ENCODE peak calls at places on chromosomes 16 and 17, in seven cellular contexts. A, V, U, P, J, C and E are unnamed samples.

GRCh38 chr16:80174416-80174815 is 366.4 kb upstream of the DYNLRB2 start:
- DNase-seq in V (peak), P (peak), A (no peak), U (peak), J (no peak), C (no peak), E (peak)

GRCh38 chr17:30997842-30998241 is 27.0 kb downstream of the RNF135 start:
- DNase-seq in J (no peak), C (no peak), U (no peak), V (no peak), A (no peak), P (no peak), E (no peak)

GRCh38 chr17:63918305-63918704 is 334 bp downstream of the GH1 start:
- DNase-seq in J (peak), U (no peak), C (peak), P (no peak), V (peak), A (no peak), E (no peak)

GRCh38 chr17:48617515-48618365 is 2.6 kb upstream of the HOXB8 start:
- DNase-seq in P (peak), V (no peak), J (no peak), U (no peak), A (no peak), C (no peak), E (no peak)

GRCh38 chr16:71474864-71475263 is 12.8 kb upstream of the ZNF23 start:
- DNase-seq in U (peak), A (no peak), P (peak), J (no peak), V (no peak), C (no peak), E (peak)

GRCh38 chr16:83983491-83983890 is 15.4 kb downstream of the NECAB2 start:
- DNase-seq in C (no peak), P (no peak), A (no peak), U (peak), V (no peak), J (no peak), E (no peak)

GRCh38 chr16:47973552-47973951 is 182.2 kb downstream of the ABCC12 start:
- DNase-seq in V (no peak), U (no peak), A (no peak), C (no peak), J (no peak), P (no peak), E (no peak)

GRCh38 chr16:50326835-50327465 is 41.8 kb downstream of the BRD7 start:
- DNase-seq in C (peak), U (peak), J (peak), A (peak), P (peak), V (peak), E (peak)

GRCh38 chr17:80761421-80761871 is 216.8 kb downstream of the RPTOR start:
- DNase-seq in U (peak), C (no peak), J (no peak), P (peak), V (no peak), A (no peak), E (peak)

GRCh38 chr17:81656118-81656743 is at the start of gene PDE6G:
- DNase-seq in J (no peak), P (no peak), C (no peak), A (no peak), U (no peak), V (no peak), E (no peak)

GRCh38 chr16:52825882-52826281 is 226.8 kb downstream of the CHD9NB start:
- DNase-seq in C (no peak), U (no peak), V (no peak), A (no peak), P (peak), J (no peak), E (no peak)

GRCh38 chr16:68086860-68087268 is 1.7 kb downstream of the NFATC3 start:
- DNase-seq in P (peak), C (no peak), V (no peak), J (no peak), U (no peak), A (no peak), E (no peak)

GRCh38 chr17:64004903-64005733 is 7.0 kb downstream of the PRR29 start:
- DNase-seq in P (no peak), J (peak), A (no peak), C (peak), U (no peak), V (no peak), E (no peak)

GRCh38 chr17:81566461-81567126 is 14.4 kb upstream of the FAAP100 start:
- DNase-seq in V (no peak), J (no peak), P (peak), A (no peak), U (peak), C (no peak), E (peak)

GRCh38 chr16:29972992-29973383 is 680 bp upstream of the TAOK2 start:
- DNase-seq in J (no peak), A (no peak), P (no peak), V (no peak), U (no peak), C (no peak), E (no peak)
- H3K23ac ChIP-seq in J (no peak), A (no peak), P (no peak), V (no peak), U (no peak), C (no peak), E (no peak)

GRCh38 chr17:76827736-76828135 is 40.5 kb upstream of the MGAT5B start:
- DNase-seq in A (no peak), J (no peak), V (no peak), P (no peak), U (no peak), C (no peak), E (no peak)
- H3K23ac ChIP-seq in A (no peak), J (no peak), V (no peak), P (no peak), U (no peak), C (no peak), E (no peak)

GRCh38 chr16:3983081-3983520 is 102.6 kb upstream of the CREBBP start:
- DNase-seq in U (peak), A (peak), J (peak), P (peak), V (peak), C (peak), E (peak)

GRCh38 chr16:3987231-3987630 is 106.7 kb upstream of the CREBBP start:
- DNase-seq in C (no peak), J (no peak), V (no peak), U (no peak), A (no peak), P (no peak), E (no peak)

GRCh38 chr16:3986235-3986544 is 105.7 kb upstream of the CREBBP start:
- DNase-seq in J (no peak), V (no peak), U (no peak), P (no peak), C (no peak), A (no peak), E (no peak)

GRCh38 chr16:3982216-3982615 is 101.7 kb upstream of the CREBBP start:
- DNase-seq in U (no peak), C (no peak), P (no peak), J (no peak), V (no peak), A (no peak), E (no peak)

GRCh38 chr16:3984111-3985060 is 103.9 kb upstream of the CREBBP start:
- DNase-seq in C (no peak), U (no peak), V (no peak), P (no peak), J (no peak), A (no peak), E (no peak)
- H3K23ac ChIP-seq in C (no peak), U (peak), V (no peak), P (no peak), J (no peak), A (peak), E (no peak)

GRCh38 chr17:78132086-78132676 is 1.6 kb downstream of the TMC8 start:
- DNase-seq in C (peak), J (peak), V (peak), U (no peak), P (no peak), A (no peak), E (no peak)
- H3K23ac ChIP-seq in C (no peak), J (no peak), V (no peak), U (no peak), P (no peak), A (peak), E (no peak)

DNA sequence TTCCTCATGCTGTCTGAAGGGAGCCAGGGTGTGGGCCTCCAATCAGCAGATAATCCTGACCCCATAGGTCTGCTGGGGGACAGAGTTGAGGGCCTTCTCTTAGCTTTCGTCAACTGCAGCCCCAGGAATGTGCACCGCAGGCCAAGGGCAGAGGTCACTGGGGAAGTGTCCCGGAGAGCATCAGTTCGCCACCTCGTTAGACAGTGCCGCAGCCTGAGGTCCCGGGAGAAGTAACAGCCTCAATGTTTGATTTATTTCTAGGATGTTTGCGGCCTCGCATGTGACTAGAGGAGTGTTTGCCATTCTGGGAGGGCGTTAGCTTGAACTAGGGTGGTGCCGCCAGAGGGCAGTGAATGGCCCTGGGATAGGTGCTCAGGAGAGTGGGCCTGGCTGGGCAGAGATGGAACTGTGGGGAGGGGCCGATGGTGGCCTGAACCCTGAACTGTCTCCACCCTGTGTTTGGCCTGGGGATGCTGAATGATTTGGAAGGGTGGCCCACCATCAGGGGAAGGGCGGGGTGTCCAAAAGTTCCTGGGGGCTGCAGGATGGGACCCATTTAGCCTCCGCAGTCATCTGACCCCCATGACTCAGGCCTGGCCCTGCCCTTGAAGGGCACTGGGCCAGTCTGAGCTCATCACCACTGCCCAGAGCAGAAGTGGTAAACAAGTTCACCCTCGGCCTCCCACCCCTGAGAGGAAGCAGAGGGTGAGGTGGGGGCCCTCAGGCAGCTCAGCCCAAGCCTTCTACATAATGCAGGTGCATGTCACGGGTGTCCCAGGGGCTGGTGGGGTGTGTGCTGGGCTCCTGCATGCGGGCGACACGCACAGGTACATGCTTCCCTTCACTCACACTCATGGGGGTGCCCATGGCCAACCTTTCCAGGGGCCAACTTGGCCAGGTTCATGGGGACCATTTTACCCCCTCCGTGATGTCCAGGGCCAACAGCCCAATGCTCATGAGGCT is 12.4 kb upstream of the TAC4 start:
- DNase-seq in J (no peak), V (peak), C (peak), P (no peak), A (no peak), U (no peak), E (no peak)
- H3K23ac ChIP-seq in J (no peak), V (no peak), C (no peak), P (no peak), A (no peak), U (no peak), E (no peak)

DNA sequence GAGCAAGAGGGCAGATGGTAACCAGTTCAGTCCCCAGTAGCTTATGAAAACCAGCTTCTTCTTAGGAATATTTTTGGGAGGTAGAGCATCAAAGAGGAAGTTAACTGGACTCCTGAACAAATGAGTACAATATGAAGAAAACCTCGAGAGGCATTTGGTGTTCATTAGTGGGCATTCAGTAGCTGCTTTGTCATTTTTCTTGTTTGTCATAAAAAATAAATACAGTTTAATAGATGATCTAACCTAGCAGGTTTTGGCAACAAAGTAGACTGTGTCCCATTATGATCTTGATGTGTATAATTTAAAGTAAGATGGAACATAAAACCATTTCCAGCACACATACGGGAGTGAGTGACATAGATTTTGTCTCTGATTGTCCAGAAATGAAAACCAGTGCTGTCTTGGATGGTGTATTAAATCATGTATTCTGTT is 173.1 kb downstream of the HS3ST3A1 start:
- DNase-seq in J (no peak), V (no peak), C (no peak), P (no peak), U (no peak), A (no peak), E (no peak)
- H3K23ac ChIP-seq in J (no peak), V (no peak), C (no peak), P (no peak), U (no peak), A (no peak), E (no peak)

GRCh38 chr17:58039975-58040374 is 32.9 kb upstream of the SRSF1 start:
- DNase-seq in P (no peak), C (no peak), A (no peak), U (no peak), V (no peak), J (no peak), E (no peak)

GRCh38 chr17:58043221-58044181 is 36.5 kb upstream of the SRSF1 start:
- DNase-seq in P (no peak), A (no peak), C (no peak), U (no peak), J (no peak), V (no peak), E (no peak)

GRCh38 chr17:58040386-58040785 is 33.3 kb upstream of the SRSF1 start:
- DNase-seq in U (no peak), J (no peak), A (no peak), P (no peak), C (no peak), V (no peak), E (no peak)
- H3K23ac ChIP-seq in U (no peak), J (no peak), A (no peak), P (no peak), C (no peak), V (no peak), E (no peak)

GRCh38 chr16:78413651-78414050 is 314.2 kb downstream of the WWOX start:
- DNase-seq in V (peak), J (no peak), P (no peak), C (no peak), U (no peak), A (no peak), E (no peak)

GRCh38 chr16:78415669-78416068 is 316.2 kb downstream of the WWOX start:
- DNase-seq in V (peak), U (no peak), P (no peak), C (no peak), J (no peak), A (no peak), E (no peak)

GRCh38 chr16:78421244-78421661 is 321.8 kb downstream of the WWOX start:
- DNase-seq in V (peak), J (no peak), U (no peak), A (peak), C (no peak), P (no peak), E (no peak)

GRCh38 chr16:78416400-78416799 is 316.9 kb downstream of the WWOX start:
- DNase-seq in U (no peak), C (no peak), P (no peak), A (no peak), J (no peak), V (no peak), E (no peak)
- H3K23ac ChIP-seq in U (no peak), C (no peak), P (no peak), A (no peak), J (no peak), V (no peak), E (no peak)

DNA sequence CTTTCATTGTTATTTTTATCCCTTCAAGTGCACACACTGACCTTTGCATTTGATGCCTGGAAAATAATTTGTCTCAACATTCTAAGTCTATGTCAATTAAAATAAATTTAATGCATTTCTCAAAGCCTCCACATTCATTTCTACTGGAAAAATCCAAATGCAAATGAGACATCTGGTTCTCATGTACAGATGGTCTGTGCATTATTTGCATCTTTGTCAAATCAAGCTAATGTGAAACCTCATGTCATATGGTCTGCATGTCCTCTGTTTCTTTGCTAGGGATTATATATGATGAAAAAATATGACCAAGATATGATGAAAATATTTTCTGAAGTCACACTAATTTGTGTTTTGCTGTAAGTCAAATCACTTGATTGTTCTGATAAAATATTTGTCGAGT is 61.3 kb downstream of the TMEM100 start:
- DNase-seq in J (no peak), C (no peak), V (no peak), P (no peak), U (no peak), A (no peak), E (no peak)
- H3K23ac ChIP-seq in J (no peak), C (no peak), V (no peak), P (no peak), U (no peak), A (no peak), E (no peak)